ENCODE peak calls at places on chromosomes 13 and 19, in four cellular contexts. L is HepG2, C is H1, U is K562. H is an unnamed sample.
A peak's percentile ranks its signal among the peaks of the same experiment; 100 is the strongest.

GRCh38 chr19:19597809-19598306 is 20.6 kb downstream of the PBX4 start:
- DNase-seq in L (peak; percentile 27), C (no peak), U (peak; percentile 52), H (peak; percentile 99)

GRCh38 chr19:43934055-43934984 is 762 bp downstream of the ZNF45 start:
- DNase-seq in L (no peak), C (no peak), U (peak; percentile 13), H (no peak)

GRCh38 chr13:110925023-110925608 is 10.2 kb upstream of the ANKRD10 start:
- DNase-seq in L (no peak), C (no peak), U (peak; percentile 49), H (no peak)

GRCh38 chr13:28953714-28954113 is 133.6 kb downstream of the MTUS2 start:
- DNase-seq in L (no peak), C (no peak), U (no peak), H (no peak)

GRCh38 chr19:39327318-39327717 is 6.7 kb upstream of the LRFN1 start:
- DNase-seq in L (no peak), C (no peak), U (no peak), H (no peak)

GRCh38 chr13:19023115-19023514 is 158.5 kb downstream of the TUBA3C start:
- DNase-seq in L (no peak), C (no peak), U (no peak), H (no peak)

GRCh38 chr19:6023085-6023682 is 45.2 kb upstream of the RANBP3 start:
- DNase-seq in L (no peak), C (no peak), U (no peak), H (no peak)

GRCh38 chr13:40568672-40569350 is 97.6 kb downstream of the FOXO1 start:
- DNase-seq in L (peak; percentile 69), C (no peak), U (no peak), H (no peak)

GRCh38 chr19:6690160-6690885 is 20.4 kb upstream of the TNFSF14 start:
- DNase-seq in L (no peak), C (no peak), U (no peak), H (no peak)

GRCh38 chr19:1257475-1258160 is 9.2 kb downstream of the MIDN start:
- DNase-seq in L (no peak), C (no peak), U (no peak), H (no peak)

GRCh38 chr19:3374369-3375112 is 8.2 kb downstream of the NFIC start:
- DNase-seq in L (no peak), C (no peak), U (peak; percentile 92), H (no peak)

GRCh38 chr13:70253834-70254233 is 145.6 kb upstream of the KLHL1 start:
- DNase-seq in L (peak; percentile 9), C (no peak), U (no peak), H (no peak)

GRCh38 chr13:21033224-21033855 is 28.0 kb downstream of the LATS2 start:
- DNase-seq in L (no peak), C (no peak), U (no peak), H (no peak)

GRCh38 chr19:5131866-5132561 is 163.1 kb downstream of the KDM4B start:
- DNase-seq in L (no peak), C (no peak), U (no peak), H (no peak)

GRCh38 chr13:111122056-111122455 is 6.9 kb downstream of the ARHGEF7 start:
- DNase-seq in L (no peak), C (no peak), U (no peak), H (no peak)

GRCh38 chr13:113489549-113490495 is 689 bp downstream of the DCUN1D2 start:
- DNase-seq in L (no peak), C (no peak), U (peak; percentile 47), H (no peak)

GRCh38 chr13:109369357-109370052 is 416.9 kb downstream of the IRS2 start:
- DNase-seq in L (no peak), C (no peak), U (no peak), H (no peak)

GRCh38 chr13:112176746-112177119 is 109.8 kb downstream of the SOX1 start:
- DNase-seq in L (no peak), C (no peak), U (no peak), H (no peak)

GRCh38 chr19:41373993-41374392 is 2.3 kb upstream of the TMEM91 start:
- DNase-seq in L (no peak), C (no peak), U (no peak), H (no peak)

GRCh38 chr13:103473081-103473480 is 406.9 kb upstream of the SLC10A2 start:
- DNase-seq in L (no peak), C (no peak), U (no peak), H (no peak)

GRCh38 chr13:91304740-91305139 is 42.7 kb upstream of the MIR17HG start:
- DNase-seq in L (no peak), C (no peak), U (no peak), H (no peak)

GRCh38 chr19:51026554-51026831 is at the start of gene KLK11:
- DNase-seq in L (no peak), C (no peak), U (no peak), H (no peak)

GRCh38 chr19:50203281-50204080 is at the start of gene MYH14:
- DNase-seq in L (peak; percentile 79), C (peak; percentile 71), U (peak; percentile 75), H (no peak)

GRCh38 chr19:38499532-38499931 is 66.0 kb downstream of the RYR1 start:
- DNase-seq in L (no peak), C (no peak), U (no peak), H (no peak)

GRCh38 chr13:30047154-30047874 is 196.9 kb upstream of the UBL3 start:
- DNase-seq in L (no peak), C (no peak), U (no peak), H (no peak)

GRCh38 chr13:104460553-104460952 is 1394.3 kb upstream of the SLC10A2 start:
- DNase-seq in L (no peak), C (no peak), U (no peak), H (no peak)

GRCh38 chr13:48891586-48891985 is 84.1 kb upstream of the FNDC3A start:
- DNase-seq in L (peak; percentile 20), C (no peak), U (no peak), H (no peak)

GRCh38 chr13:29859971-29860370 is 9.6 kb upstream of the UBL3 start:
- DNase-seq in L (no peak), C (no peak), U (no peak), H (no peak)

GRCh38 chr13:110197041-110197440 is 109.9 kb downstream of the COL4A1 start:
- DNase-seq in L (peak; percentile 72), C (no peak), U (no peak), H (no peak)

DNA sequence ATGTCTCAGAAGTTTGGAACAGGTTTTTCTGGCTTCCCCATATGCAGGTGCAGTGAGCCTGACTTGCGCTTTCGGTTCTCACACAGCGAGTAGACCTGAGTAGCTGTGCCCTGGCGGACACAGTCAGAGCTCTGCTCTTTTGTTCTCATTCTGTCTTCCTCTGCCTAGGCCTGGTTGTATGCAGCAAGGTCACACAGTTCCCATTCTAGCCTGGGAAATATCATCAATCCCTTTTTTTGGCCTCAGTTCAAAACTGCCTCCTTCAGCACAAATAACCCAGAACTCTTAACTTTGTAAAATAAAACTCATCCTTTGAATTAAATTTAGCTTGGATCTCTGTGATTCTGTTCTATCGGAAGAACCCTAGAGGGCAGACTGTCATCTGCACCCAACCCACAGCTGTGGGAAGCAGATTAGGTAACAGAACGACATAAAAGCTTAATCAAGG is 10.2 kb downstream of the OXGR1 start:
- DNase-seq in L (no peak), C (no peak), U (peak; percentile 8), H (peak; percentile 9)
- TF ChIP-seq CBX5 in L (no peak), C (no peak), U (no peak), H (no peak)

GRCh38 chr13:107422421-107422820 is 792.9 kb downstream of the LIG4 start:
- DNase-seq in L (no peak), C (no peak), U (no peak), H (no peak)
- TF ChIP-seq EZH2 in L (no peak), C (no peak), U (no peak), H (no peak)

GRCh38 chr13:100980171-100980570 is 305.6 kb upstream of the TMTC4 start:
- DNase-seq in L (no peak), C (no peak), U (no peak), H (no peak)
- TF ChIP-seq CBX5 in L (no peak), C (no peak), U (no peak), H (no peak)

GRCh38 chr13:99969934-99970760 is 1.4 kb downstream of the ZIC5 start:
- DNase-seq in L (peak; percentile 57), C (no peak), U (peak; percentile 82), H (no peak)
- TF ChIP-seq EZH2 in L (no peak), C (no peak), U (no peak), H (no peak)

DNA sequence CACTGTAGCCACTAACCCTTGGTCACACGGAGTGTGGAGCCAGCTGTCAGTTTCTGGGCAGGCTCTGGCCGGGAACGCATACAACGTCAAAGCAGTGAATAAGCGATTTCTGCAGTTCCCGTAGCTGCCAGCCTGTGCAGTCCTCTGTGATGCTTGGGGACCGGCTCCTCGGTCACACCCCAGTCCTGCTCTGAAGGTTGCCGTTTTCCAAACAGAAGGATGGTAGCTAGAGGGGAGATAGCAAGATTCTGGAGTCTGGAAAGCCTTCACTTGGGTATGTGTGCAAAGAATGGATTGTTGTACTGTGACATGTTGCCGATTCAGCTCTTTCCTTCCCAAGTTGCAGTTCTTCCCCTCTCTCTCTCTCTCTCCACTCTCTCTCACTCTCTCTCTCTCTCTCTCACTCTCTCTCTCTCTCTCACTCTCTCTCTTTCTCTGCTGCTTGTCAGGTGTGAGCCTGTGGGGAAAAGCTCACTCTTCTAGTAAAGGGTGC is 38.7 kb upstream of the C1QTNF9 start:
- DNase-seq in L (peak; percentile 47), C (no peak), U (no peak), H (peak; percentile 38)
- TF ChIP-seq CBX5 in L (no peak), C (no peak), U (no peak), H (peak; percentile 60)

GRCh38 chr19:13505761-13506549 is at the start of gene CACNA1A:
- DNase-seq in L (no peak), C (no peak), U (no peak), H (no peak)
- TF ChIP-seq EZH2 in L (no peak), C (no peak), U (no peak), H (no peak)

DNA sequence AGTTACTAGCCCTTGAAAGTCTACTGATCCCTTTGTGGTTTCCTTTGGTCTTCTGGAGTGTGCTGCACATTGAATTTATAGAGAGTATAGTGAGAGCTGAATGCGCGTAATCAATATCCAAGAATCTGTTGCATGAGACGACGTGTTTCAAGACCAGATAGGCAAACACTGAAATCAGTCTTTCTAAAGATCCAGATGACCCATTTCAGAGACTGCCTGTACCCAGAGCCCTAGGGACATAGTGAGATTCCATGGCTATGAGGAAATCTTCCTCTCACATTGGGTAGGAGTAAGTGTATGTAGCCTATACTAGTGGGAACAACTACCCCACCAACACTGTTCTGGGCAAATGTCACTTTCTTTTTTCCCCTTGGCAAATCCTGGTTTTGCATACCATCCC is 48.6 kb downstream of the ARHGAP35 start:
- DNase-seq in L (no peak), C (no peak), U (no peak), H (no peak)
- TF ChIP-seq CBX5 in L (no peak), C (no peak), U (no peak), H (no peak)

DNA sequence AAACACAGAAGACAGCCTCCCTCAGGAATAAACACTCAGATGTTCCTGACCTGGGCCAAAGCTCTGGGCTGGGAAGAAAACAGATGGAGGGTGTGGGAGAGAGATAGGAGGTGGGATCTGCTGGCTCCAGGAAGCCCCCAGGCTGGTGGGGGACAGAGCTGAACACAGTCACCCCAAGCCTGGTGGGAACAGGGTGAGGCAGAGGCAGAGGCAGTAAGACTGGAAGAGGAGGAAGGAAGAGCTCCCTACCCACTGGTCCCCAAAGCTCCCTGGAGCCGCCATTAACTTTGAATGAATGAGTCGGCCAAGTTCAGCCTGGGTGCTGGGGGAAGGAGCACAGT is 822 bp upstream of the KCNN1 start:
- DNase-seq in L (no peak), C (no peak), U (no peak), H (no peak)
- TF ChIP-seq EZH2 in L (no peak), C (no peak), U (no peak), H (no peak)

GRCh38 chr13:100210966-100211710 is 122.2 kb downstream of the PCCA start:
- DNase-seq in L (no peak), C (no peak), U (no peak), H (no peak)
- TF ChIP-seq CBX5 in L (no peak), C (no peak), U (no peak), H (no peak)